ENCODE peak calls at places on chromosome X, in six cellular contexts. One of them, this sample, is unnamed.

GRCh38 chrX:134836497-134836968 is 154.3 kb upstream of the SMIM10 start:
- DNase-seq in activated naive CD4-positive, alpha-beta T cell treated with anti-CD3 and anti-CD28 coated beads, Interleukin-2, amount 50 U/mL, for 16 hours: no peak
- DNase-seq in NCI-H2171: no peak
- DNase-seq in putamen: no peak
- DNase-seq in CD8-positive, alpha-beta T cell: no peak
- DNase-seq in GM12891: no peak
- DNase-seq in this sample: no peak

GRCh38 chrX:148771440-148771839 is 271.0 kb downstream of the AFF2 start:
- DNase-seq in activated naive CD4-positive, alpha-beta T cell treated with anti-CD3 and anti-CD28 coated beads, Interleukin-2, amount 50 U/mL, for 16 hours: no peak
- DNase-seq in NCI-H2171: no peak
- DNase-seq in putamen: no peak
- DNase-seq in CD8-positive, alpha-beta T cell: no peak
- DNase-seq in GM12891: no peak
- DNase-seq in this sample: no peak

GRCh38 chrX:69093960-69094935 is 71.0 kb downstream of the PJA1 start:
- DNase-seq in activated naive CD4-positive, alpha-beta T cell treated with anti-CD3 and anti-CD28 coated beads, Interleukin-2, amount 50 U/mL, for 16 hours: peak; percentile 12
- DNase-seq in NCI-H2171: no peak
- DNase-seq in putamen: peak; percentile 37
- DNase-seq in CD8-positive, alpha-beta T cell: peak; percentile 21
- DNase-seq in GM12891: peak; percentile 41
- DNase-seq in this sample: peak; percentile 4

GRCh38 chrX:2907295-2907694 is 21.8 kb downstream of the ARSD start:
- DNase-seq in activated naive CD4-positive, alpha-beta T cell treated with anti-CD3 and anti-CD28 coated beads, Interleukin-2, amount 50 U/mL, for 16 hours: no peak
- DNase-seq in NCI-H2171: no peak
- DNase-seq in putamen: no peak
- DNase-seq in CD8-positive, alpha-beta T cell: no peak
- DNase-seq in GM12891: no peak
- DNase-seq in this sample: no peak

GRCh38 chrX:28312965-28313364 is 274.3 kb upstream of the IL1RAPL1 start:
- DNase-seq in activated naive CD4-positive, alpha-beta T cell treated with anti-CD3 and anti-CD28 coated beads, Interleukin-2, amount 50 U/mL, for 16 hours: no peak
- DNase-seq in NCI-H2171: no peak
- DNase-seq in putamen: no peak
- DNase-seq in CD8-positive, alpha-beta T cell: no peak
- DNase-seq in GM12891: no peak
- DNase-seq in this sample: no peak

GRCh38 chrX:142233400-142233799 is 28.3 kb upstream of the MAGEC2 start:
- DNase-seq in activated naive CD4-positive, alpha-beta T cell treated with anti-CD3 and anti-CD28 coated beads, Interleukin-2, amount 50 U/mL, for 16 hours: no peak
- DNase-seq in NCI-H2171: no peak
- DNase-seq in putamen: no peak
- DNase-seq in CD8-positive, alpha-beta T cell: no peak
- DNase-seq in GM12891: no peak
- DNase-seq in this sample: no peak

GRCh38 chrX:29478336-29479069 is 736.9 kb upstream of the MAGEB2 start:
- DNase-seq in activated naive CD4-positive, alpha-beta T cell treated with anti-CD3 and anti-CD28 coated beads, Interleukin-2, amount 50 U/mL, for 16 hours: no peak
- DNase-seq in NCI-H2171: no peak
- DNase-seq in putamen: no peak
- DNase-seq in CD8-positive, alpha-beta T cell: no peak
- DNase-seq in GM12891: no peak
- DNase-seq in this sample: no peak

GRCh38 chrX:74434336-74434735 is 13.0 kb downstream of the SLC16A2 start:
- DNase-seq in activated naive CD4-positive, alpha-beta T cell treated with anti-CD3 and anti-CD28 coated beads, Interleukin-2, amount 50 U/mL, for 16 hours: no peak
- DNase-seq in NCI-H2171: no peak
- DNase-seq in putamen: no peak
- DNase-seq in CD8-positive, alpha-beta T cell: no peak
- DNase-seq in GM12891: no peak
- DNase-seq in this sample: no peak

GRCh38 chrX:111100191-111100590 is 4.2 kb downstream of the PAK3 start:
- DNase-seq in activated naive CD4-positive, alpha-beta T cell treated with anti-CD3 and anti-CD28 coated beads, Interleukin-2, amount 50 U/mL, for 16 hours: no peak
- DNase-seq in NCI-H2171: peak; percentile 1
- DNase-seq in putamen: no peak
- DNase-seq in CD8-positive, alpha-beta T cell: peak; percentile 22
- DNase-seq in GM12891: peak; percentile 27
- DNase-seq in this sample: peak; percentile 4

GRCh38 chrX:70592091-70592490 is 147.5 kb downstream of the DLG3 start:
- DNase-seq in activated naive CD4-positive, alpha-beta T cell treated with anti-CD3 and anti-CD28 coated beads, Interleukin-2, amount 50 U/mL, for 16 hours: peak; percentile 13
- DNase-seq in NCI-H2171: no peak
- DNase-seq in putamen: no peak
- DNase-seq in CD8-positive, alpha-beta T cell: no peak
- DNase-seq in GM12891: no peak
- DNase-seq in this sample: no peak

GRCh38 chrX:14641681-14642655 is 112.6 kb downstream of the GLRA2 start:
- DNase-seq in activated naive CD4-positive, alpha-beta T cell treated with anti-CD3 and anti-CD28 coated beads, Interleukin-2, amount 50 U/mL, for 16 hours: no peak
- DNase-seq in NCI-H2171: no peak
- DNase-seq in putamen: no peak
- DNase-seq in CD8-positive, alpha-beta T cell: no peak
- DNase-seq in GM12891: no peak
- DNase-seq in this sample: no peak

GRCh38 chrX:39946822-39947221 is 150.9 kb downstream of the BCOR start:
- DNase-seq in activated naive CD4-positive, alpha-beta T cell treated with anti-CD3 and anti-CD28 coated beads, Interleukin-2, amount 50 U/mL, for 16 hours: no peak
- DNase-seq in NCI-H2171: no peak
- DNase-seq in putamen: no peak
- DNase-seq in CD8-positive, alpha-beta T cell: no peak
- DNase-seq in GM12891: no peak
- DNase-seq in this sample: no peak

GRCh38 chrX:116873678-116874077 is 410.9 kb upstream of the CT83 start:
- DNase-seq in activated naive CD4-positive, alpha-beta T cell treated with anti-CD3 and anti-CD28 coated beads, Interleukin-2, amount 50 U/mL, for 16 hours: no peak
- DNase-seq in NCI-H2171: no peak
- DNase-seq in putamen: no peak
- DNase-seq in CD8-positive, alpha-beta T cell: no peak
- DNase-seq in GM12891: no peak
- DNase-seq in this sample: no peak

GRCh38 chrX:49892552-49892951 is 13.3 kb downstream of the USP27X start:
- DNase-seq in activated naive CD4-positive, alpha-beta T cell treated with anti-CD3 and anti-CD28 coated beads, Interleukin-2, amount 50 U/mL, for 16 hours: no peak
- DNase-seq in NCI-H2171: no peak
- DNase-seq in putamen: no peak
- DNase-seq in CD8-positive, alpha-beta T cell: no peak
- DNase-seq in GM12891: no peak
- DNase-seq in this sample: no peak

GRCh38 chrX:10636337-10636736 is 16.0 kb upstream of the MID1 start:
- DNase-seq in activated naive CD4-positive, alpha-beta T cell treated with anti-CD3 and anti-CD28 coated beads, Interleukin-2, amount 50 U/mL, for 16 hours: no peak
- DNase-seq in NCI-H2171: peak; percentile 57
- DNase-seq in putamen: peak; percentile 39
- DNase-seq in CD8-positive, alpha-beta T cell: no peak
- DNase-seq in GM12891: no peak
- DNase-seq in this sample: no peak

GRCh38 chrX:56764153-56764974 is 35.3 kb downstream of the NBDY start:
- DNase-seq in activated naive CD4-positive, alpha-beta T cell treated with anti-CD3 and anti-CD28 coated beads, Interleukin-2, amount 50 U/mL, for 16 hours: peak; percentile 53
- DNase-seq in NCI-H2171: no peak
- DNase-seq in putamen: peak; percentile 85
- DNase-seq in CD8-positive, alpha-beta T cell: peak; percentile 82
- DNase-seq in GM12891: no peak
- DNase-seq in this sample: no peak

GRCh38 chrX:53076671-53077070 is 5.5 kb upstream of the TSPYL2 start:
- DNase-seq in activated naive CD4-positive, alpha-beta T cell treated with anti-CD3 and anti-CD28 coated beads, Interleukin-2, amount 50 U/mL, for 16 hours: no peak
- DNase-seq in NCI-H2171: no peak
- DNase-seq in putamen: no peak
- DNase-seq in CD8-positive, alpha-beta T cell: no peak
- DNase-seq in GM12891: no peak
- DNase-seq in this sample: no peak

GRCh38 chrX:80807606-80808159 is 2.0 kb downstream of the BRWD3 start:
- DNase-seq in activated naive CD4-positive, alpha-beta T cell treated with anti-CD3 and anti-CD28 coated beads, Interleukin-2, amount 50 U/mL, for 16 hours: no peak
- DNase-seq in NCI-H2171: no peak
- DNase-seq in putamen: peak; percentile 11
- DNase-seq in CD8-positive, alpha-beta T cell: no peak
- DNase-seq in GM12891: no peak
- DNase-seq in this sample: peak; percentile 63

GRCh38 chrX:10326578-10326977 is 169.8 kb downstream of the CLCN4 start:
- DNase-seq in activated naive CD4-positive, alpha-beta T cell treated with anti-CD3 and anti-CD28 coated beads, Interleukin-2, amount 50 U/mL, for 16 hours: no peak
- DNase-seq in NCI-H2171: no peak
- DNase-seq in putamen: peak; percentile 0
- DNase-seq in CD8-positive, alpha-beta T cell: no peak
- DNase-seq in GM12891: no peak
- DNase-seq in this sample: no peak

GRCh38 chrX:356385-357034 is 30.2 kb downstream of the PPP2R3B start:
- DNase-seq in activated naive CD4-positive, alpha-beta T cell treated with anti-CD3 and anti-CD28 coated beads, Interleukin-2, amount 50 U/mL, for 16 hours: no peak
- DNase-seq in NCI-H2171: no peak
- DNase-seq in putamen: no peak
- DNase-seq in CD8-positive, alpha-beta T cell: no peak
- DNase-seq in GM12891: no peak
- DNase-seq in this sample: no peak

GRCh38 chrX:97294016-97294415 is 410.3 kb downstream of the RPA4 start:
- DNase-seq in activated naive CD4-positive, alpha-beta T cell treated with anti-CD3 and anti-CD28 coated beads, Interleukin-2, amount 50 U/mL, for 16 hours: no peak
- DNase-seq in NCI-H2171: no peak
- DNase-seq in putamen: no peak
- DNase-seq in CD8-positive, alpha-beta T cell: no peak
- DNase-seq in GM12891: no peak
- DNase-seq in this sample: no peak

GRCh38 chrX:109776432-109776831 is 43.4 kb upstream of the ACSL4 start:
- DNase-seq in activated naive CD4-positive, alpha-beta T cell treated with anti-CD3 and anti-CD28 coated beads, Interleukin-2, amount 50 U/mL, for 16 hours: no peak
- DNase-seq in NCI-H2171: no peak
- DNase-seq in putamen: no peak
- DNase-seq in CD8-positive, alpha-beta T cell: no peak
- DNase-seq in GM12891: no peak
- DNase-seq in this sample: no peak

GRCh38 chrX:139930923-139931645 is 1.8 kb downstream of the ATP11C start:
- DNase-seq in activated naive CD4-positive, alpha-beta T cell treated with anti-CD3 and anti-CD28 coated beads, Interleukin-2, amount 50 U/mL, for 16 hours: peak; percentile 21
- DNase-seq in NCI-H2171: no peak
- DNase-seq in putamen: no peak
- DNase-seq in CD8-positive, alpha-beta T cell: peak; percentile 7
- DNase-seq in GM12891: no peak
- DNase-seq in this sample: no peak

GRCh38 chrX:429266-429825 is 42.6 kb upstream of the PPP2R3B start:
- DNase-seq in activated naive CD4-positive, alpha-beta T cell treated with anti-CD3 and anti-CD28 coated beads, Interleukin-2, amount 50 U/mL, for 16 hours: no peak
- DNase-seq in NCI-H2171: no peak
- DNase-seq in putamen: no peak
- DNase-seq in CD8-positive, alpha-beta T cell: no peak
- DNase-seq in GM12891: no peak
- DNase-seq in this sample: no peak

GRCh38 chrX:13733506-13733905 is 914 bp downstream of the TRAPPC2 start:
- DNase-seq in activated naive CD4-positive, alpha-beta T cell treated with anti-CD3 and anti-CD28 coated beads, Interleukin-2, amount 50 U/mL, for 16 hours: no peak
- DNase-seq in NCI-H2171: no peak
- DNase-seq in putamen: no peak
- DNase-seq in CD8-positive, alpha-beta T cell: no peak
- DNase-seq in GM12891: no peak
- DNase-seq in this sample: no peak

GRCh38 chrX:5957506-5957905 is 271.2 kb downstream of the NLGN4X start:
- DNase-seq in activated naive CD4-positive, alpha-beta T cell treated with anti-CD3 and anti-CD28 coated beads, Interleukin-2, amount 50 U/mL, for 16 hours: no peak
- DNase-seq in NCI-H2171: no peak
- DNase-seq in putamen: no peak
- DNase-seq in CD8-positive, alpha-beta T cell: no peak
- DNase-seq in GM12891: no peak
- DNase-seq in this sample: no peak

GRCh38 chrX:133559909-133560308 is 144.6 kb upstream of the GPC4 start:
- DNase-seq in activated naive CD4-positive, alpha-beta T cell treated with anti-CD3 and anti-CD28 coated beads, Interleukin-2, amount 50 U/mL, for 16 hours: no peak
- DNase-seq in NCI-H2171: no peak
- DNase-seq in putamen: no peak
- DNase-seq in CD8-positive, alpha-beta T cell: no peak
- DNase-seq in GM12891: no peak
- DNase-seq in this sample: no peak

GRCh38 chrX:72046447-72046846 is 85.3 kb downstream of the RTL5 start:
- DNase-seq in activated naive CD4-positive, alpha-beta T cell treated with anti-CD3 and anti-CD28 coated beads, Interleukin-2, amount 50 U/mL, for 16 hours: no peak
- DNase-seq in NCI-H2171: no peak
- DNase-seq in putamen: no peak
- DNase-seq in CD8-positive, alpha-beta T cell: no peak
- DNase-seq in GM12891: no peak
- DNase-seq in this sample: no peak

GRCh38 chrX:53357799-53358530 is 64.5 kb downstream of the SMC1A start:
- DNase-seq in activated naive CD4-positive, alpha-beta T cell treated with anti-CD3 and anti-CD28 coated beads, Interleukin-2, amount 50 U/mL, for 16 hours: no peak
- DNase-seq in NCI-H2171: no peak
- DNase-seq in putamen: peak; percentile 33
- DNase-seq in CD8-positive, alpha-beta T cell: no peak
- DNase-seq in GM12891: no peak
- DNase-seq in this sample: no peak

GRCh38 chrX:133365886-133366611 is 49.2 kb downstream of the GPC4 start:
- DNase-seq in activated naive CD4-positive, alpha-beta T cell treated with anti-CD3 and anti-CD28 coated beads, Interleukin-2, amount 50 U/mL, for 16 hours: no peak
- DNase-seq in NCI-H2171: no peak
- DNase-seq in putamen: no peak
- DNase-seq in CD8-positive, alpha-beta T cell: no peak
- DNase-seq in GM12891: no peak
- DNase-seq in this sample: no peak

GRCh38 chrX:25028726-25029125 is 13.0 kb upstream of the ARX start:
- DNase-seq in activated naive CD4-positive, alpha-beta T cell treated with anti-CD3 and anti-CD28 coated beads, Interleukin-2, amount 50 U/mL, for 16 hours: no peak
- DNase-seq in NCI-H2171: no peak
- DNase-seq in putamen: no peak
- DNase-seq in CD8-positive, alpha-beta T cell: no peak
- DNase-seq in GM12891: no peak
- DNase-seq in this sample: no peak

This sample was measured in hippocampal formation.